ENCODE peak calls at places on chromosomes 16 and 17, in six cellular contexts. V is MCF 10A, R is SJSA1, F is GM18507, L is Right ventricle myocardium superior, P is RPMI7951. J is an unnamed sample.

GRCh38 chr16:46885960-46886763 is 2.0 kb downstream of the GPT2 start:
- DNase-seq in V (peak; percentile 55), R (no peak), F (no peak), L (peak; percentile 56), P (no peak), J (peak; percentile 46)

GRCh38 chr17:58618336-58618735 is 73.5 kb downstream of the TEX14 start:
- DNase-seq in V (no peak), R (no peak), F (no peak), L (no peak), P (no peak), J (no peak)

GRCh38 chr16:54526087-54526486 is 239.5 kb upstream of the IRX3 start:
- DNase-seq in V (no peak), R (no peak), F (no peak), L (no peak), P (no peak), J (no peak)

GRCh38 chr17:70017941-70018340 is 57.1 kb upstream of the KCNJ16 start:
- DNase-seq in V (no peak), R (no peak), F (no peak), L (no peak), P (no peak), J (no peak)

GRCh38 chr17:59756236-59756818 is 48.9 kb downstream of the VMP1 start:
- DNase-seq in V (peak; percentile 60), R (peak; percentile 99), F (no peak), L (no peak), P (peak; percentile 89), J (no peak)

GRCh38 chr17:81035389-81036127 is 607 bp downstream of the BAIAP2 start:
- DNase-seq in V (peak; percentile 34), R (no peak), F (no peak), L (no peak), P (peak; percentile 25), J (no peak)

GRCh38 chr17:35160354-35161201 is 13.0 kb downstream of the UNC45B start:
- DNase-seq in V (no peak), R (no peak), F (no peak), L (no peak), P (no peak), J (no peak)

GRCh38 chr17:43611230-43611969 is 50.3 kb downstream of the MEOX1 start:
- DNase-seq in V (no peak), R (no peak), F (no peak), L (no peak), P (no peak), J (no peak)

GRCh38 chr16:1543085-1543896 is 9.8 kb downstream of the TMEM204 start:
- DNase-seq in V (peak; percentile 66), R (no peak), F (peak; percentile 32), L (peak; percentile 86), P (peak; percentile 87), J (no peak)

GRCh38 chr16:4110680-4111079 is 5.6 kb downstream of the ADCY9 start:
- DNase-seq in V (no peak), R (no peak), F (no peak), L (no peak), P (no peak), J (no peak)

GRCh38 chr16:14564881-14565687 is 65.0 kb downstream of the PARN start:
- DNase-seq in V (peak; percentile 68), R (peak; percentile 64), F (no peak), L (no peak), P (peak; percentile 6), J (no peak)

GRCh38 chr17:63445065-63445464 is 1.0 kb downstream of the CYB561 start:
- DNase-seq in V (no peak), R (no peak), F (no peak), L (no peak), P (no peak), J (no peak)

GRCh38 chr16:83704656-83705055 is 103.1 kb upstream of the HSBP1 start:
- DNase-seq in V (no peak), R (no peak), F (no peak), L (no peak), P (no peak), J (no peak)

GRCh38 chr16:23408242-23409201 is 44.5 kb downstream of the COG7 start:
- DNase-seq in V (no peak), R (no peak), F (no peak), L (peak; percentile 64), P (peak; percentile 24), J (no peak)

J was measured in putamen.